ENCODE peak calls at places on chromosomes 12 and 14, in four cellular contexts. R is midbrain, O is NCI-H748 treated with DMSO at 0.1 percent for 48 hours, F is mucosa of descending colon. A is an unnamed sample.

GRCh38 chr14:76953196-76953945 is 75.1 kb downstream of the IRF2BPL start:
- DNase-seq in R (peak), O (no peak), F (peak), A (peak)

GRCh38 chr12:26434299-26434915 is 239.0 kb downstream of the SSPN start:
- DNase-seq in R (peak), O (peak), F (no peak), A (no peak)

GRCh38 chr12:93944196-93944595 is 204.2 kb upstream of the PLXNC1 start:
- DNase-seq in R (no peak), O (no peak), F (no peak), A (no peak)

GRCh38 chr14:51828017-51828797 is 32.2 kb upstream of the GNG2 start:
- DNase-seq in R (no peak), O (no peak), F (peak), A (peak)

GRCh38 chr12:120041386-120042231 is 52.6 kb downstream of the BICDL1 start:
- DNase-seq in R (no peak), O (no peak), F (no peak), A (no peak)

GRCh38 chr14:93064411-93065271 is 51.1 kb downstream of the ITPK1 start:
- DNase-seq in R (no peak), O (no peak), F (no peak), A (no peak)

GRCh38 chr12:79344855-79345840 is 345.6 kb downstream of the PAWR start:
- DNase-seq in R (no peak), O (peak), F (no peak), A (no peak)

GRCh38 chr12:115504241-115504941 is 773.1 kb downstream of the MED13L start:
- DNase-seq in R (no peak), O (no peak), F (no peak), A (no peak)

GRCh38 chr14:35366521-35366976 is 38.0 kb downstream of the NFKBIA start:
- DNase-seq in R (no peak), O (no peak), F (no peak), A (no peak)

GRCh38 chr14:59332727-59333126 is 132.5 kb downstream of the GPR135 start:
- DNase-seq in R (no peak), O (no peak), F (no peak), A (no peak)

GRCh38 chr12:88530868-88531267 is 49.4 kb downstream of the KITLG start:
- DNase-seq in R (no peak), O (no peak), F (no peak), A (no peak)

GRCh38 chr12:12562016-12562483 is 613 bp downstream of the DUSP16 start:
- DNase-seq in R (peak), O (no peak), F (peak), A (peak)

GRCh38 chr12:59580050-59580449 is 15.8 kb upstream of the SLC16A7 start:
- DNase-seq in R (no peak), O (no peak), F (no peak), A (no peak)

GRCh38 chr12:130424858-130425697 is 87.4 kb downstream of the PIWIL1 start:
- DNase-seq in R (no peak), O (no peak), F (no peak), A (no peak)

GRCh38 chr12:38662851-38663250 is 242.5 kb downstream of the CPNE8 start:
- DNase-seq in R (no peak), O (no peak), F (no peak), A (no peak)

GRCh38 chr12:56450241-56450640 is 1.0 kb upstream of the TIMELESS start:
- DNase-seq in R (no peak), O (no peak), F (no peak), A (no peak)

GRCh38 chr12:26971963-26972362 is 33.7 kb downstream of the FGFR1OP2 start:
- DNase-seq in R (no peak), O (no peak), F (no peak), A (no peak)

GRCh38 chr12:6662602-6662905 is 365 bp downstream of the ING4 start:
- DNase-seq in R (no peak), O (no peak), F (no peak), A (no peak)

GRCh38 chr14:66514206-66514605 is 6.3 kb downstream of the GPHN start:
- DNase-seq in R (no peak), O (no peak), F (no peak), A (no peak)

GRCh38 chr14:53955671-53956426 is 776 bp downstream of the BMP4 start:
- DNase-seq in R (no peak), O (no peak), F (peak), A (peak)

GRCh38 chr14:93544212-93544611 is 113.5 kb downstream of the UNC79 start:
- DNase-seq in R (no peak), O (no peak), F (no peak), A (no peak)

GRCh38 chr14:101833045-101833444 is 71.5 kb downstream of the PPP2R5C start:
- DNase-seq in R (no peak), O (no peak), F (no peak), A (no peak)

GRCh38 chr12:112848972-112849371 is 57.4 kb downstream of the RPH3A start:
- DNase-seq in R (no peak), O (peak), F (no peak), A (no peak)

GRCh38 chr12:91381309-91381804 is 198.7 kb upstream of the DCN start:
- DNase-seq in R (peak), O (peak), F (no peak), A (no peak)

GRCh38 chr14:100504372-100505078 is 82.7 kb downstream of the BEGAIN start:
- DNase-seq in R (no peak), O (no peak), F (no peak), A (no peak)

A was measured in lower lobe of right lung.